ENCODE peak calls at places on chromosomes 3 and 15, in six cellular contexts. B is HFF-Myc, M is B cell, Y is upper lobe of right lung, F is nephron progenitor cell, Z is AG10803. V is an unnamed sample.

GRCh38 chr3:133437391-133438093 is 37.7 kb downstream of the BFSP2 start:
- DNase-seq in B (no peak), M (peak), Y (no peak), F (no peak), Z (peak), V (peak)

GRCh38 chr15:82086243-82086995 is 40.6 kb upstream of the MEX3B start:
- DNase-seq in B (no peak), M (no peak), Y (no peak), F (no peak), Z (no peak), V (no peak)

GRCh38 chr3:40317061-40317676 is 7.7 kb downstream of the EIF1B start:
- DNase-seq in B (no peak), M (peak), Y (no peak), F (peak), Z (peak), V (peak)

GRCh38 chr3:149969945-149970715 is 565 bp downstream of the PFN2 start:
- DNase-seq in B (no peak), M (peak), Y (peak), F (peak), Z (peak), V (peak)

GRCh38 chr15:96687388-96688107 is 357.0 kb downstream of the NR2F2 start:
- DNase-seq in B (no peak), M (no peak), Y (no peak), F (no peak), Z (no peak), V (no peak)

GRCh38 chr3:10777627-10778026 is 38.4 kb upstream of the SLC6A11 start:
- DNase-seq in B (no peak), M (no peak), Y (no peak), F (no peak), Z (no peak), V (no peak)

GRCh38 chr3:112979244-112979832 is 4.4 kb upstream of the CD200R1 start:
- DNase-seq in B (peak), M (peak), Y (no peak), F (peak), Z (peak), V (peak)

GRCh38 chr15:63595066-63595465 is 2.1 kb upstream of the FBXL22 start:
- DNase-seq in B (no peak), M (no peak), Y (no peak), F (no peak), Z (no peak), V (no peak)

GRCh38 chr3:105277656-105278055 is 89.1 kb upstream of the ALCAM start:
- DNase-seq in B (no peak), M (no peak), Y (no peak), F (no peak), Z (peak), V (peak)

GRCh38 chr3:141940204-141940776 is 63.8 kb downstream of the ATP1B3 start:
- DNase-seq in B (peak), M (no peak), Y (no peak), F (no peak), Z (peak), V (peak)
- TF ChIP-seq CTCF in B (no peak), M (no peak), Y (no peak), F (no peak), Z (no peak), V (no peak)

GRCh38 chr15:29938701-29939340 is 116.6 kb upstream of the TJP1 start:
- DNase-seq in B (no peak), M (no peak), Y (no peak), F (no peak), Z (no peak), V (no peak)
- TF ChIP-seq CTCF in B (peak), M (no peak), Y (peak), F (no peak), Z (peak), V (peak)

GRCh38 chr3:44104043-44104442 is 137.6 kb upstream of the TOPAZ1 start:
- DNase-seq in B (no peak), M (no peak), Y (no peak), F (no peak), Z (no peak), V (peak)

GRCh38 chr3:44106761-44107160 is 134.9 kb upstream of the TOPAZ1 start:
- DNase-seq in B (no peak), M (no peak), Y (no peak), F (no peak), Z (no peak), V (no peak)

GRCh38 chr3:44108481-44108880 is 133.2 kb upstream of the TOPAZ1 start:
- DNase-seq in B (no peak), M (no peak), Y (no peak), F (no peak), Z (no peak), V (peak)

GRCh38 chr3:44104668-44105321 is 136.9 kb upstream of the TOPAZ1 start:
- DNase-seq in B (peak), M (no peak), Y (no peak), F (no peak), Z (peak), V (peak)

DNA sequence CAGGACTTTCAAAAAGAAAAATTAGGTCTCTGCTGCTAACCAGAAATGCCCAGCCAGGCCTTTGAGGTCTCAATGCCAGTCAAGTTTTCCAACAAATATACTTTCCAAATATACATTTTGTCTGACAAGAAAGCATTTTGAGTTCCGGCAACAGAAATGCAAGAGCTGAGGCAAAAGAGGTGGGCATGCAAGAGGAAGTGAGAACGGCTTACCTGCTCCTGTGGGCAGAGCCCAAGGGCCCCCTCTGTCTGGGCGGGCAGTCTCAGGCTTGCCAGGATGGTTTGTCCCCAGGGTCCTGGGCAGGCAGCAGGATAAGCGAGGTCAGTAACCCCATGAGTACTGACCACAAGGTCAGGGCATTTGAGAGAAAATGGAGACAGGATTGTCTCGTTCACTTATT is 136.1 kb upstream of the TOPAZ1 start:
- DNase-seq in B (no peak), M (peak), Y (no peak), F (no peak), Z (no peak), V (no peak)
- TF ChIP-seq CTCF in B (no peak), M (no peak), Y (no peak), F (no peak), Z (no peak), V (no peak)

GRCh38 chr3:89419647-89420141 is 312.3 kb downstream of the EPHA3 start:
- DNase-seq in B (no peak), M (no peak), Y (no peak), F (no peak), Z (no peak), V (peak)
- TF ChIP-seq CTCF in B (no peak), M (no peak), Y (no peak), F (no peak), Z (no peak), V (no peak)

GRCh38 chr3:99703535-99703934 is 65.1 kb downstream of the COL8A1 start:
- DNase-seq in B (no peak), M (no peak), Y (no peak), F (no peak), Z (no peak), V (no peak)

GRCh38 chr3:99702953-99703352 is 64.6 kb downstream of the COL8A1 start:
- DNase-seq in B (no peak), M (no peak), Y (no peak), F (no peak), Z (no peak), V (no peak)

GRCh38 chr3:99700637-99701268 is 62.4 kb downstream of the COL8A1 start:
- DNase-seq in B (no peak), M (no peak), Y (no peak), F (no peak), Z (peak), V (peak)

GRCh38 chr3:99706410-99706809 is 68.0 kb downstream of the COL8A1 start:
- DNase-seq in B (no peak), M (no peak), Y (no peak), F (no peak), Z (peak), V (no peak)

GRCh38 chr3:99704417-99704816 is 66.0 kb downstream of the COL8A1 start:
- DNase-seq in B (no peak), M (no peak), Y (no peak), F (peak), Z (no peak), V (no peak)
- TF ChIP-seq CTCF in B (no peak), M (no peak), Y (no peak), F (no peak), Z (no peak), V (no peak)

V was measured in astrocyte of the spinal cord.